ENCODE peak calls at places on chromosomes 12 and 14, in four cellular contexts. A is H1, U is K562, Y is GM12878. M is an unnamed sample.
A peak's percentile ranks its signal among the peaks of the same experiment; 100 is the strongest.

GRCh38 chr12:11695321-11695720 is 45.8 kb downstream of the ETV6 start:
- DNase-seq in A (no peak), U (no peak), Y (no peak), M (no peak)

GRCh38 chr12:3694673-3695072 is 58.2 kb downstream of the CRACR2A start:
- DNase-seq in A (no peak), U (no peak), Y (no peak), M (no peak)

GRCh38 chr12:43325786-43326185 is 226.2 kb downstream of the ADAMTS20 start:
- DNase-seq in A (no peak), U (no peak), Y (no peak), M (no peak)

GRCh38 chr12:57803317-57803893 is 15.1 kb downstream of the AVIL start:
- DNase-seq in A (peak; percentile 31), U (peak; percentile 51), Y (no peak), M (peak; percentile 23)

GRCh38 chr12:53504004-53504920 is 3.0 kb downstream of the NPFF start:
- DNase-seq in A (no peak), U (no peak), Y (no peak), M (no peak)

GRCh38 chr12:47302111-47302597 is 222.4 kb upstream of the AMIGO2 start:
- DNase-seq in A (no peak), U (peak; percentile 26), Y (no peak), M (no peak)

GRCh38 chr12:65278576-65279386 is at the start of gene MSRB3:
- DNase-seq in A (peak; percentile 29), U (peak; percentile 30), Y (no peak), M (peak; percentile 44)

GRCh38 chr14:58026219-58026618 is 125.8 kb downstream of the ARMH4 start:
- DNase-seq in A (no peak), U (no peak), Y (no peak), M (no peak)

GRCh38 chr12:95611676-95612309 is 60.5 kb upstream of the USP44 start:
- DNase-seq in A (no peak), U (no peak), Y (no peak), M (peak; percentile 62)

GRCh38 chr14:69763761-69764510 is 3.0 kb upstream of the SRSF5 start:
- DNase-seq in A (no peak), U (no peak), Y (no peak), M (no peak)

GRCh38 chr12:5963515-5963914 is 18.5 kb upstream of the ANO2 start:
- DNase-seq in A (no peak), U (no peak), Y (no peak), M (no peak)
- TF ChIP-seq HDAC6 in A (no peak), U (no peak), Y (no peak), M (no peak)

GRCh38 chr12:51005671-51006070 is 20.5 kb downstream of the SLC11A2 start:
- DNase-seq in A (no peak), U (no peak), Y (no peak), M (no peak)
- TF ChIP-seq HDAC6 in A (no peak), U (no peak), Y (no peak), M (no peak)

GRCh38 chr14:37185670-37186069 is 12.1 kb upstream of the MIPOL1 start:
- DNase-seq in A (no peak), U (no peak), Y (no peak), M (no peak)

GRCh38 chr14:37181441-37181840 is 9.0 kb upstream of the SLC25A21 start:
- DNase-seq in A (no peak), U (no peak), Y (no peak), M (no peak)

GRCh38 chr14:37179896-37180502 is 7.6 kb upstream of the SLC25A21 start:
- DNase-seq in A (no peak), U (no peak), Y (no peak), M (no peak)
- TF ChIP-seq HDAC6 in A (no peak), U (no peak), Y (no peak), M (no peak)

GRCh38 chr14:55843718-55844403 is 263.9 kb downstream of the KTN1 start:
- DNase-seq in A (no peak), U (no peak), Y (no peak), M (no peak)

GRCh38 chr14:55846852-55847471 is 267.0 kb downstream of the KTN1 start:
- DNase-seq in A (no peak), U (no peak), Y (no peak), M (no peak)

GRCh38 chr14:55847766-55848165 is 267.8 kb downstream of the KTN1 start:
- DNase-seq in A (no peak), U (no peak), Y (no peak), M (no peak)

GRCh38 chr14:55848964-55849363 is 269.0 kb downstream of the KTN1 start:
- DNase-seq in A (no peak), U (no peak), Y (no peak), M (no peak)

GRCh38 chr14:55845963-55846851 is 266.2 kb downstream of the KTN1 start:
- DNase-seq in A (no peak), U (peak; percentile 19), Y (no peak), M (peak; percentile 10)
- TF ChIP-seq HDAC6 in A (no peak), U (no peak), Y (no peak), M (no peak)

GRCh38 chr14:75540479-75540851 is 18.2 kb downstream of the BATF start:
- DNase-seq in A (no peak), U (no peak), Y (no peak), M (no peak)

GRCh38 chr14:75543786-75544185 is 21.5 kb downstream of the BATF start:
- DNase-seq in A (no peak), U (no peak), Y (no peak), M (no peak)

GRCh38 chr14:75539562-75540478 is 17.6 kb downstream of the BATF start:
- DNase-seq in A (no peak), U (peak; percentile 74), Y (no peak), M (no peak)

GRCh38 chr14:75543258-75543657 is 21.0 kb downstream of the BATF start:
- DNase-seq in A (no peak), U (no peak), Y (no peak), M (no peak)

DNA sequence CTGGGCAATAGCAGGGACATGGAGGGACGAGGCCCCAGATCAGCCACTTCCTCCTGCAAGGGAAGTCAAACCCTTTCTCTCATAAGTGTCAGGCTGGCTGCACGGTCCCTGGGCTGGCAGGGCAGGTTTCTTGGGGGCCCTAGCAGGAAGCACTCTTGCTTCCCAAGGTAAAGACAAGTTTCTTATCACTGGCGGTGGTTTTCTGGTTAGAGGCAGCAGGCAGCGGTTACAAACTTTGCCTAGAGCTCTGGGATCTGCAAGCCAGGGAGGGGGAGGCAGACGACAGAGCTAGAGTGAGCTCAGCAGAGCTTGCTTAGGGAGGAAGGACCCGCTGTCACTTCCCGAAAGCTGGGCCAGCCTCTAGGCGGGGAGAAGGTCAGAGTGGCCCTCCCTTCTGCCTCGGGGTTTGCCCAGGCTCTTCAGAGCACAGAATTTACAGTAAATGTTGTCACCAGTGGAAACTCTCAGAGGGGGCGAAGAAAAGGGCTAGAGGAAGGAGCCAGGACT is 20.4 kb downstream of the BATF start:
- DNase-seq in A (no peak), U (peak; percentile 55), Y (no peak), M (no peak)
- TF ChIP-seq HDAC6 in A (no peak), U (no peak), Y (no peak), M (no peak)

DNA sequence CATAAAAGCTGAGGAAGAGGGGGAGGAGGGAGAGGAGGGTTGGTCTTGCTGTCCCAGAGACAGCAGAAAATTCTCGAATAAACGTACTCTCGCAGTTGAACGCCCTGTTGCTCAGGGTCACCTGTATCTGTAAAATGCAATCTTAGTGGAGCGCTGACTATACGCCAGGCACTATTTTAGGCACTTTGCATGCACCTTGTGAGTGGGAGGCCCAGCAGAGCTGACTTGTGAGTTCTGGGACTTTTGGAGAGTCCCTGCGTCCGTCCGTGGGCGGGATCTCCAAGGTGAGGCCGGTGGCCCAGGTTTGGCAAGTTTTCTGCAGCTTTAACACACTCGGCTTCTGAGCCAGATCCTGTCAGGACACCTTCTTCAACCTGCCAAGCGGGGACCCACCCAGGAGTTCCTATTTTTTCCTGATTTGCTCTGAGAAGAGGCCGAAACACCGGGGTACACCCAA is 32.5 kb upstream of the PLEKHG6 start:
- DNase-seq in A (no peak), U (no peak), Y (no peak), M (no peak)
- TF ChIP-seq HDAC6 in A (no peak), U (no peak), Y (no peak), M (no peak)

GRCh38 chr12:62933220-62933870 is 1.6 kb downstream of the PPM1H start:
- DNase-seq in A (no peak), U (peak; percentile 64), Y (no peak), M (peak; percentile 52)
- TF ChIP-seq HDAC6 in A (no peak), U (no peak), Y (no peak), M (no peak)

DNA sequence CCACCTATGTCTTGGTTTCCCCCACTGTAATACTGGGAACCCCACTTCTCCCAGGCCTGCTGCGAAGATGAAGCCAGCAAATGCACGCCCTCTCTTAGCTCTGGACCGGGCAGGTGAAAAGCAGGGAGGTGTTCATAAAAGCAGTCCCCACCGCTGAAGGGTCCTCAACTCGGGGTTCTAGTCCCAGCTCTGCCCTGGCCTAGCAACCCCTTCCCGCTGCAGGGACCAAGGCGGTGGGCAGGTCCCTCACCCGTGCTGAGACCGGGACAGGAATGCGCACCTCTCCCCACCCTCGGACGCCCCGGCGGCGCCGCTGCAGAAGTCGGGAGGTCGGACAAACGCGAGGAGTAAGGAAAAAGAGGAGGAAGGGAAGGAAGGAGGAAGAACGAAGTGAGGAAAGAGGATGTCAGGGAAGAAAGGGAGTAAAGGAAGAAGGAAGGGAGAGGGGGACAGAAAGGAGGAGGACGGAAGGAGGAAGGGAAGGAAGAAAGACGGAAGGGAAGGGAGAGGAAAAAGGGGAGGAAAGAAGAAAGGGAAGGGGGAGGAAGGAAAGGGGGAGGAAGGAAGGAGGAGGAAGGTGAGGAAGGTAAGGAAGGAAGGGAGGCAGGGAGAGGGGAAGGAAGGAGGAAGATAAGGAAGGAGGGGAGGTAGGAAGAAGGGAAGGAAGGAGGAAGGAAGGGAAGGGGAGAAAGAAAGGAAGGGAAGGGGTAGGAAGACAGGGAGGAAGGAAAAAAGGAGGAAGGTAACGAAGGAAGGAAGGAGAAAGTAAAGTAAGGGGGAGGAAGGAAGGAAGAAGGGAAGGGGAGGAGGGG is 701 bp downstream of the SPRING1 start:
- DNase-seq in A (no peak), U (peak; percentile 39), Y (no peak), M (no peak)
- TF ChIP-seq HDAC6 in A (no peak), U (no peak), Y (no peak), M (no peak)

GRCh38 chr12:70252832-70253231 is 9.6 kb downstream of the CNOT2 start:
- DNase-seq in A (no peak), U (no peak), Y (no peak), M (no peak)
- TF ChIP-seq HDAC6 in A (no peak), U (no peak), Y (no peak), M (no peak)

GRCh38 chr14:74179775-74180354 is 59.4 kb upstream of the VSX2 start:
- DNase-seq in A (no peak), U (no peak), Y (no peak), M (no peak)

DNA sequence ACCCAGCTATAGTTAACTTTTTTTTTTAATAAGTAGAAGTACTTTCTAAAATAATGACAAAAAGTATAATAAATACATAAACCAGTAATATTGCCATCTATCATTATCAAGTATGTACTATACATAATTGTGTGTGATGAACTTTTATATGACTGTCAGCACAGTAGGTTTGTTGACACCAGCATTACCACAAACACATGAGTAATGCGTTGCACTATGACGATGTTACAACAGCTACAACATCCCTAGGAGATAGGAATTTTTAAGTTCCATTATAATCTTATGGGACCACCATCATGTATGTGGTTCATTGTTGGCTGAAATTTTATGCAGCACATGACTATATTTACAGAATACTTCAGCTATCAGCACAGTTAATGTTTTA is 62.9 kb upstream of the VSX2 start:
- DNase-seq in A (no peak), U (no peak), Y (no peak), M (no peak)
- TF ChIP-seq HDAC6 in A (no peak), U (no peak), Y (no peak), M (no peak)

M was measured in HepG2.